ENCODE peak calls at places on chromosomes 16 and 17, in four cellular contexts. One of them, this sample, is unnamed.

GRCh38 chr17:82492647-82493516 is 26.6 kb upstream of the FOXK2 start:
- DNase-seq in retina: no peak
- DNase-seq in tibial artery: no peak
- DNase-seq in ACHN: peak; percentile 22
- DNase-seq in this sample: no peak

GRCh38 chr17:489758-490329 is 137.2 kb upstream of the RPH3AL start:
- DNase-seq in retina: peak; percentile 59
- DNase-seq in ACHN: peak; percentile 48
- DNase-seq in tibial artery: no peak
- DNase-seq in this sample: peak; percentile 51

GRCh38 chr17:51860934-51861561 is 297.5 kb downstream of the CA10 start:
- DNase-seq in tibial artery: no peak
- DNase-seq in ACHN: peak; percentile 61
- DNase-seq in retina: peak; percentile 55
- DNase-seq in this sample: peak; percentile 58

GRCh38 chr17:57634713-57635465 is 110.2 kb downstream of the CCDC182 start:
- DNase-seq in ACHN: no peak
- DNase-seq in tibial artery: no peak
- DNase-seq in retina: no peak
- DNase-seq in this sample: no peak

GRCh38 chr16:80841231-80841630 is 36.8 kb upstream of the CDYL2 start:
- DNase-seq in ACHN: no peak
- DNase-seq in tibial artery: no peak
- DNase-seq in retina: no peak
- DNase-seq in this sample: no peak

GRCh38 chr16:75309899-75310430 is 58.5 kb upstream of the BCAR1 start:
- DNase-seq in ACHN: no peak
- DNase-seq in retina: no peak
- DNase-seq in tibial artery: no peak
- DNase-seq in this sample: peak; percentile 95

GRCh38 chr16:72241930-72242329 is 70.0 kb upstream of the PMFBP1 start:
- DNase-seq in tibial artery: no peak
- DNase-seq in ACHN: peak; percentile 65
- DNase-seq in retina: peak; percentile 76
- DNase-seq in this sample: peak; percentile 47

GRCh38 chr17:60139438-60140285 is 10.1 kb upstream of the CA4 start:
- DNase-seq in ACHN: peak; percentile 79
- DNase-seq in tibial artery: peak; percentile 39
- DNase-seq in retina: peak; percentile 85
- DNase-seq in this sample: peak; percentile 49

GRCh38 chr16:30710971-30711370 is 12.0 kb downstream of the SRCAP start:
- DNase-seq in retina: no peak
- DNase-seq in tibial artery: no peak
- DNase-seq in ACHN: no peak
- DNase-seq in this sample: no peak

GRCh38 chr17:40485851-40486512 is 15.4 kb downstream of the TNS4 start:
- DNase-seq in tibial artery: peak; percentile 72
- DNase-seq in ACHN: peak; percentile 94
- DNase-seq in retina: no peak
- DNase-seq in this sample: no peak

GRCh38 chr16:83552193-83552592 is 255.6 kb upstream of the HSBP1 start:
- DNase-seq in ACHN: peak; percentile 90
- DNase-seq in tibial artery: no peak
- DNase-seq in retina: no peak
- DNase-seq in this sample: no peak

GRCh38 chr16:30028438-30029093 is 2.5 kb downstream of the TLCD3B start:
- DNase-seq in ACHN: peak; percentile 42
- DNase-seq in retina: peak; percentile 52
- DNase-seq in tibial artery: no peak
- DNase-seq in this sample: no peak

GRCh38 chr16:84047626-84048025 is 5.0 kb upstream of the SLC38A8 start:
- DNase-seq in retina: no peak
- DNase-seq in ACHN: no peak
- DNase-seq in tibial artery: no peak
- DNase-seq in this sample: no peak

GRCh38 chr16:81908466-81909230 is 102.6 kb downstream of the SDR42E1 start:
- DNase-seq in ACHN: no peak
- DNase-seq in retina: peak; percentile 22
- DNase-seq in tibial artery: no peak
- DNase-seq in this sample: no peak